ENCODE peak calls at places on chromosomes 2 and 18, in ten cellular contexts. N is HT1080, E is tibial nerve, Y is Panc1, Q is mucosa of descending colon, K is KBM-7, D is tibial artery, T is AG09309, J is dorsolateral prefrontal cortex, O is GM03348. H is an unnamed sample.

GRCh38 chr2:43220982-43221659 is 5.3 kb downstream of the ZFP36L2 start:
- DNase-seq in N (no peak), E (no peak), Y (no peak), Q (peak), K (peak), D (peak), T (no peak), J (no peak), O (peak), H (no peak)

GRCh38 chr2:239368906-239369584 is 31.8 kb downstream of the HDAC4 start:
- DNase-seq in N (no peak), E (no peak), Y (no peak), Q (peak), K (no peak), D (no peak), T (no peak), J (peak), O (no peak), H (no peak)

GRCh38 chr2:209191139-209191538 is 232.7 kb upstream of the MAP2 start:
- DNase-seq in N (peak), E (no peak), Y (no peak), Q (no peak), K (no peak), D (no peak), T (no peak), J (no peak), O (no peak), H (no peak)

GRCh38 chr18:49247786-49248185 is 212.7 kb downstream of the DYM start:
- DNase-seq in N (peak), E (no peak), Y (no peak), Q (no peak), K (no peak), D (no peak), T (no peak), J (no peak), O (peak), H (no peak)

GRCh38 chr2:72993147-72993546 is 75.8 kb downstream of the EMX1 start:
- DNase-seq in N (peak), E (no peak), Y (peak), Q (no peak), K (peak), D (no peak), T (no peak), J (peak), O (peak), H (no peak)

GRCh38 chr2:170771049-170771937 is 1.1 kb downstream of the ERICH2 start:
- DNase-seq in N (peak), E (no peak), Y (no peak), Q (no peak), K (peak), D (no peak), T (no peak), J (peak), O (no peak), H (peak)

GRCh38 chr2:51297488-51297887 is 265.6 kb upstream of the NRXN1 start:
- DNase-seq in N (peak), E (no peak), Y (no peak), Q (no peak), K (no peak), D (no peak), T (no peak), J (no peak), O (no peak), H (no peak)

GRCh38 chr18:50143891-50144290 is 51.1 kb downstream of the MYO5B start:
- DNase-seq in N (no peak), E (no peak), Y (no peak), Q (no peak), K (no peak), D (no peak), T (no peak), J (no peak), O (no peak), H (peak)

GRCh38 chr2:66925128-66925527 is 472.0 kb upstream of the ETAA1 start:
- DNase-seq in N (peak), E (no peak), Y (no peak), Q (no peak), K (no peak), D (no peak), T (no peak), J (no peak), O (peak), H (no peak)

GRCh38 chr18:12231986-12232385 is 22.2 kb upstream of the CIDEA start:
- DNase-seq in N (no peak), E (no peak), Y (no peak), Q (no peak), K (no peak), D (no peak), T (no peak), J (no peak), O (no peak), H (no peak)

GRCh38 chr18:52131845-52132244 is 208.2 kb upstream of the DCC start:
- DNase-seq in N (no peak), E (no peak), Y (no peak), Q (no peak), K (no peak), D (no peak), T (no peak), J (no peak), O (no peak), H (no peak)

GRCh38 chr2:54569745-54570296 is 113.7 kb downstream of the SPTBN1 start:
- DNase-seq in N (no peak), E (no peak), Y (no peak), Q (peak), K (peak), D (no peak), T (no peak), J (no peak), O (no peak), H (no peak)

GRCh38 chr2:177471990-177472389 is 79.4 kb downstream of the AGPS start:
- DNase-seq in N (no peak), E (no peak), Y (no peak), Q (no peak), K (no peak), D (no peak), T (no peak), J (no peak), O (no peak), H (no peak)

GRCh38 chr2:23503097-23503496 is 118.1 kb downstream of the KLHL29 start:
- DNase-seq in N (no peak), E (no peak), Y (no peak), Q (peak), K (no peak), D (no peak), T (no peak), J (no peak), O (no peak), H (no peak)

GRCh38 chr18:12314586-12315305 is 6.7 kb downstream of the TUBB6 start:
- DNase-seq in N (no peak), E (no peak), Y (no peak), Q (no peak), K (no peak), D (no peak), T (no peak), J (no peak), O (no peak), H (no peak)

GRCh38 chr2:126661702-126662465 is 5.9 kb downstream of the GYPC start:
- DNase-seq in N (no peak), E (no peak), Y (no peak), Q (no peak), K (no peak), D (no peak), T (no peak), J (no peak), O (no peak), H (no peak)

GRCh38 chr2:134739879-134740301 is 21.1 kb upstream of the TMEM163 start:
- DNase-seq in N (peak), E (no peak), Y (no peak), Q (no peak), K (peak), D (peak), T (no peak), J (no peak), O (no peak), H (peak)

GRCh38 chr2:181632733-181633401 is 24.0 kb downstream of the CERKL start:
- DNase-seq in N (no peak), E (no peak), Y (no peak), Q (no peak), K (no peak), D (no peak), T (no peak), J (no peak), O (no peak), H (no peak)

GRCh38 chr2:213475433-213475832 is 191.2 kb downstream of the SPAG16 start:
- DNase-seq in N (no peak), E (no peak), Y (no peak), Q (no peak), K (peak), D (no peak), T (no peak), J (no peak), O (no peak), H (no peak)

GRCh38 chr18:61921621-61922235 is 28.9 kb upstream of the RNF152 start:
- DNase-seq in N (no peak), E (no peak), Y (no peak), Q (no peak), K (no peak), D (no peak), T (no peak), J (no peak), O (no peak), H (no peak)

GRCh38 chr18:63063171-63063570 is 256.4 kb downstream of the BCL2 start:
- DNase-seq in N (peak), E (no peak), Y (no peak), Q (no peak), K (no peak), D (no peak), T (no peak), J (no peak), O (peak), H (no peak)

GRCh38 chr2:210626849-210627248 is 70.5 kb downstream of the CPS1 start:
- DNase-seq in N (peak), E (no peak), Y (no peak), Q (no peak), K (no peak), D (no peak), T (no peak), J (no peak), O (no peak), H (no peak)

GRCh38 chr2:72031346-72032115 is 116.1 kb downstream of the CYP26B1 start:
- DNase-seq in N (no peak), E (no peak), Y (no peak), Q (no peak), K (no peak), D (no peak), T (no peak), J (no peak), O (no peak), H (peak)

GRCh38 chr2:30240162-30240696 is 8.9 kb downstream of the LBH start:
- DNase-seq in N (no peak), E (no peak), Y (no peak), Q (no peak), K (no peak), D (no peak), T (no peak), J (no peak), O (no peak), H (no peak)

GRCh38 chr18:31738460-31739407 is 21.9 kb downstream of the SLC25A52 start:
- DNase-seq in N (peak), E (no peak), Y (no peak), Q (no peak), K (no peak), D (no peak), T (no peak), J (no peak), O (no peak), H (peak)

GRCh38 chr2:181104512-181105121 is 124.2 kb downstream of the UBE2E3 start:
- DNase-seq in N (peak), E (no peak), Y (peak), Q (no peak), K (peak), D (no peak), T (peak), J (no peak), O (peak), H (peak)

GRCh38 chr18:50275503-50276036 is 5.8 kb downstream of the MBD1 start:
- DNase-seq in N (no peak), E (no peak), Y (no peak), Q (peak), K (no peak), D (no peak), T (no peak), J (no peak), O (no peak), H (no peak)

GRCh38 chr2:3361518-3362438 is 15.8 kb downstream of the EIPR1 start:
- DNase-seq in N (no peak), E (no peak), Y (no peak), Q (no peak), K (no peak), D (no peak), T (no peak), J (no peak), O (no peak), H (no peak)

GRCh38 chr2:241017228-241017940 is 19.0 kb downstream of the SNED1 start:
- DNase-seq in N (no peak), E (no peak), Y (no peak), Q (no peak), K (no peak), D (peak), T (no peak), J (peak), O (no peak), H (no peak)

GRCh38 chr2:241550616-241551580 is 7.6 kb upstream of the BOK start:
- DNase-seq in N (no peak), E (no peak), Y (no peak), Q (no peak), K (no peak), D (no peak), T (no peak), J (no peak), O (no peak), H (no peak)

GRCh38 chr2:25606892-25607291 is 66.5 kb downstream of the DTNB start:
- DNase-seq in N (peak), E (no peak), Y (peak), Q (no peak), K (peak), D (no peak), T (no peak), J (no peak), O (peak), H (peak)

GRCh38 chr2:112343827-112344585 is 68.6 kb downstream of the ZC3H6 start:
- DNase-seq in N (no peak), E (no peak), Y (no peak), Q (no peak), K (no peak), D (no peak), T (peak), J (no peak), O (peak), H (no peak)

GRCh38 chr2:6071536-6071935 is 379.4 kb downstream of the SOX11 start:
- DNase-seq in N (no peak), E (no peak), Y (no peak), Q (no peak), K (no peak), D (no peak), T (no peak), J (no peak), O (no peak), H (no peak)

GRCh38 chr2:141946016-141946415 is 184.8 kb downstream of the LRP1B start:
- DNase-seq in N (peak), E (no peak), Y (no peak), Q (no peak), K (no peak), D (no peak), T (no peak), J (no peak), O (no peak), H (no peak)

GRCh38 chr18:63578357-63578958 is 8.7 kb upstream of the SERPINB13 start:
- DNase-seq in N (peak), E (no peak), Y (peak), Q (no peak), K (peak), D (no peak), T (peak), J (no peak), O (peak), H (no peak)

GRCh38 chr2:216622526-216622925 is 10.7 kb upstream of the IGFBP2 start:
- DNase-seq in N (no peak), E (no peak), Y (no peak), Q (no peak), K (no peak), D (no peak), T (no peak), J (no peak), O (no peak), H (peak)

GRCh38 chr2:144770616-144771230 is 250.8 kb upstream of the ZEB2 start:
- DNase-seq in N (no peak), E (no peak), Y (no peak), Q (no peak), K (no peak), D (no peak), T (no peak), J (no peak), O (no peak), H (no peak)

GRCh38 chr2:46294185-46294836 is 2.9 kb upstream of the EPAS1 start:
- DNase-seq in N (peak), E (no peak), Y (no peak), Q (no peak), K (no peak), D (no peak), T (no peak), J (no peak), O (peak), H (no peak)

GRCh38 chr2:99890616-99891259 is 251.7 kb downstream of the AFF3 start:
- DNase-seq in N (no peak), E (no peak), Y (no peak), Q (no peak), K (no peak), D (no peak), T (no peak), J (no peak), O (no peak), H (no peak)

GRCh38 chr2:128437181-128437520 is 118.5 kb upstream of the HS6ST1 start:
- DNase-seq in N (no peak), E (no peak), Y (no peak), Q (no peak), K (no peak), D (peak), T (no peak), J (no peak), O (no peak), H (no peak)